ENCODE peak calls at places on chromosomes 3 and 15, in ten cellular contexts. R is cardiac muscle cell, M is NT2/D1, G is fibroblast of the aortic adventitia, Z is kidney epithelial cell, E is SK-N-SH, F is HCT116, U is upper lobe of right lung, C is OCI-LY7, T is hepatocyte. O is an unnamed sample.

GRCh38 chr3:15475161-15475560 is 46.3 kb downstream of the COLQ start:
- DNase-seq in R (no peak), M (no peak), G (no peak), Z (no peak), E (no peak), F (no peak), U (no peak), C (no peak), T (no peak), O (no peak)

GRCh38 chr3:193903257-193903807 is 232.6 kb upstream of the HES1 start:
- DNase-seq in R (no peak), M (no peak), G (no peak), Z (no peak), E (no peak), F (no peak), U (no peak), C (no peak), T (no peak), O (no peak)

GRCh38 chr3:140822381-140823047 is 119.1 kb upstream of the SLC25A36 start:
- DNase-seq in R (peak; percentile 8), M (no peak), G (no peak), Z (no peak), E (no peak), F (no peak), U (no peak), C (no peak), T (peak; percentile 44), O (no peak)

GRCh38 chr15:83775738-83776137 is 121.8 kb downstream of the ADAMTSL3 start:
- DNase-seq in R (no peak), M (no peak), G (no peak), Z (no peak), E (no peak), F (no peak), U (no peak), C (no peak), T (no peak), O (no peak)

GRCh38 chr3:34213481-34213880 is 415.1 kb downstream of the PDCD6IP start:
- DNase-seq in R (no peak), M (no peak), G (no peak), Z (no peak), E (no peak), F (no peak), U (no peak), C (no peak), T (peak; percentile 46), O (no peak)

GRCh38 chr3:100335137-100335833 is 728 bp downstream of the NIT2 start:
- DNase-seq in R (no peak), M (peak; percentile 38), G (no peak), Z (no peak), E (peak; percentile 47), F (no peak), U (no peak), C (peak; percentile 72), T (peak; percentile 29), O (no peak)

GRCh38 chr3:191775451-191776233 is 314.7 kb downstream of the PYDC2 start:
- DNase-seq in R (no peak), M (no peak), G (peak; percentile 7), Z (peak; percentile 7), E (no peak), F (peak; percentile 21), U (no peak), C (no peak), T (no peak), O (peak; percentile 32)

GRCh38 chr15:96345560-96346389 is 15.3 kb downstream of the NR2F2 start:
- DNase-seq in R (peak; percentile 83), M (no peak), G (peak; percentile 85), Z (no peak), E (peak; percentile 87), F (no peak), U (peak; percentile 76), C (no peak), T (peak; percentile 78), O (no peak)

GRCh38 chr15:33309602-33310276 is 1.0 kb upstream of the RYR3 start:
- DNase-seq in R (peak; percentile 63), M (no peak), G (no peak), Z (no peak), E (peak; percentile 28), F (no peak), U (no peak), C (peak; percentile 27), T (no peak), O (no peak)

GRCh38 chr3:58214484-58215316 is 3.9 kb upstream of the DNASE1L3 start:
- DNase-seq in R (no peak), M (no peak), G (no peak), Z (no peak), E (no peak), F (no peak), U (peak; percentile 68), C (peak; percentile 81), T (peak; percentile 37), O (no peak)

GRCh38 chr3:54863366-54863765 is 64.5 kb downstream of the LRTM1 start:
- DNase-seq in R (no peak), M (no peak), G (peak; percentile 21), Z (no peak), E (no peak), F (no peak), U (no peak), C (no peak), T (peak; percentile 22), O (no peak)

GRCh38 chr15:45522931-45523331 is 376 bp upstream of the SLC30A4 start:
- DNase-seq in R (no peak), M (no peak), G (peak; percentile 53), Z (no peak), E (no peak), F (no peak), U (no peak), C (no peak), T (no peak), O (no peak)

GRCh38 chr15:92797168-92798052 is 102.7 kb upstream of the CHD2 start:
- DNase-seq in R (peak; percentile 87), M (peak; percentile 67), G (peak; percentile 91), Z (no peak), E (peak; percentile 62), F (peak; percentile 73), U (no peak), C (peak; percentile 89), T (peak; percentile 91), O (no peak)

GRCh38 chr3:98991393-98991792 is 89.9 kb upstream of the DCBLD2 start:
- DNase-seq in R (no peak), M (no peak), G (no peak), Z (no peak), E (no peak), F (no peak), U (no peak), C (peak; percentile 67), T (no peak), O (no peak)

GRCh38 chr3:100209948-100210776 is 50.6 kb upstream of the TBC1D23 start:
- DNase-seq in R (no peak), M (no peak), G (peak; percentile 4), Z (no peak), E (no peak), F (no peak), U (no peak), C (no peak), T (no peak), O (no peak)

GRCh38 chr3:128408693-128409620 is 57.7 kb downstream of the DNAJB8 start:
- DNase-seq in R (no peak), M (no peak), G (no peak), Z (no peak), E (peak; percentile 84), F (no peak), U (no peak), C (no peak), T (no peak), O (no peak)

GRCh38 chr3:40876019-40876418 is 323.3 kb upstream of the CTNNB1 start:
- DNase-seq in R (no peak), M (no peak), G (no peak), Z (no peak), E (no peak), F (no peak), U (no peak), C (no peak), T (no peak), O (no peak)

GRCh38 chr3:30613135-30613825 is 6.9 kb downstream of the TGFBR2 start:
- DNase-seq in R (no peak), M (no peak), G (no peak), Z (no peak), E (no peak), F (no peak), U (no peak), C (no peak), T (no peak), O (no peak)
- H3K4me3 ChIP-seq in R (no peak overlapping the region), M (no peak overlapping the region), G (no peak overlapping the region), Z (no peak overlapping the region), E (no peak overlapping the region), F (no peak overlapping the region), U (no peak overlapping the region), C (peak overlapping the region; percentile 94), T (no peak overlapping the region), O (no peak overlapping the region)

GRCh38 chr3:146156060-146156459 is 4.9 kb downstream of the PLOD2 start:
- DNase-seq in R (peak; percentile 20), M (no peak), G (peak; percentile 62), Z (no peak), E (no peak), F (no peak), U (no peak), C (no peak), T (no peak), O (no peak)
- H3K4me3 ChIP-seq in R (peak overlapping the region; percentile 79), M (no peak overlapping the region), G (peak overlapping the region; percentile 54), Z (no peak overlapping the region), E (no peak overlapping the region), F (no peak overlapping the region), U (peak overlapping the region; percentile 10), C (no peak overlapping the region), T (no peak overlapping the region), O (no peak overlapping the region)

DNA sequence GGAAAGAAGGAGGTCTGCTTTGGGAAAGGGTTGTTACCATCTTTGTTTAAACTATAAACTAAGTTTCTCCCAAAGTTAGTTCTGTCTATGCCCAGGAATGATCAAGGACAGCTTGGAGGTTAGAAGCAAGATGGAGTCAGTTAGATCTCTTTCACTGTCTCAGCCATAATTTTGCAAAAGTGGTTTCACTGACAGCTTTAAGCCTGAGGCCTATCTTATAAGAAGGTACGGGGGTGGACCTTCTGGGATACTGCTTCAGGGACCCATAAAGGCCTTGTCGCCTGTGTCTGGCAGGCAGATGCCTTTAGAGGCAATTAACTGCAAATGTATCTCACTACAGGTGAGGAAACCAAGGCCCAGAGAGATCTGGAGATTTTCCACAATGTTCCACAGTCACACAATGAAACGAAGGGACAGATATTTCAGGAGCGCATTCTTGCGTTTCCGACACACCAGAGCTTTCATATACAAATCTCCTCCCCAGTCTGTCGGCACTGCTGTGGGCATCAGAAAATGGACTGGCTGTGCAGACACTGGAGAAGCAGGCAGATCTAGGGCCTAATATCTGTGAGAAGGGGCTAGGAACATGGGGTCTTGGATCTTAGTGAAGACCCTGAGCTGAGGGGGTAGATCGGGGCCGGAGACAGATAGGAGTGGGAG is 169.5 kb upstream of the SMAD3 start:
- DNase-seq in R (no peak), M (no peak), G (no peak), Z (no peak), E (no peak), F (no peak), U (no peak), C (no peak), T (no peak), O (no peak)
- H3K4me3 ChIP-seq in R (no peak overlapping the region), M (no peak overlapping the region), G (no peak overlapping the region), Z (no peak overlapping the region), E (no peak overlapping the region), F (no peak overlapping the region), U (no peak overlapping the region), C (no peak overlapping the region), T (no peak overlapping the region), O (no peak overlapping the region)

DNA sequence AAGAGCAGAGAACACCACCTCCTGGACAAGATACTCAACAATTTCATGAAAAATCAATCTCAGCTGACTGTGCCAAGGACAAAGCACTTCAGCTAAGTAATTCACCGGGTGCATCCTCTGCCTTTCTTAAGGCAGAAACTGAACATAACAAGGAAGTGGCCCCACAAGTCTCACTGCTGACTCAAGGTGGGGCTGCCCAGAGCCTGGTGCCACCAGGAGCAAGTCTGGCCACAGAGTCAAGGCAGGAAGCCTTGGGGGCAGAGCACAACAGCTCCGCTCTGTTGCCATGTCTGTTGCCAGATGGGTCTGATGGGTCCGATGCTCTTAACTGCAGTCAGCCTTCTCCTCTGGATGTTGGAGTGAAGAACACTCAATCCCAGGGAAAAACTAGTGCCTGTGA is 200.5 kb downstream of the AKAP13 start:
- DNase-seq in R (no peak), M (no peak), G (no peak), Z (no peak), E (no peak), F (no peak), U (peak; percentile 73), C (no peak), T (no peak), O (no peak)
- H3K4me3 ChIP-seq in R (no peak overlapping the region), M (no peak overlapping the region), G (no peak overlapping the region), Z (no peak overlapping the region), E (no peak overlapping the region), F (no peak overlapping the region), U (peak overlapping the region; percentile 56), C (no peak overlapping the region), T (no peak overlapping the region), O (no peak overlapping the region)